ENCODE peak calls at places on chromosomes 2 and 18, in seven cellular contexts. One of them, this sample, is unnamed.

GRCh38 chr18:44198296-44199284 is 482.1 kb upstream of the SETBP1 start:
- DNase-seq in esophagus squamous epithelium: no peak
- DNase-seq in CD8-positive, alpha-beta T cell: no peak
- DNase-seq in mammary epithelial cell: peak; percentile 29
- DNase-seq in psoas muscle: no peak
- DNase-seq in astrocyte: no peak
- DNase-seq in upper lobe of right lung: peak; percentile 60
- DNase-seq in this sample: no peak

GRCh38 chr2:235570256-235570655 is 76.4 kb downstream of the AGAP1 start:
- DNase-seq in CD8-positive, alpha-beta T cell: no peak
- DNase-seq in astrocyte: peak; percentile 54
- DNase-seq in mammary epithelial cell: peak; percentile 12
- DNase-seq in esophagus squamous epithelium: no peak
- DNase-seq in upper lobe of right lung: no peak
- DNase-seq in psoas muscle: no peak
- DNase-seq in this sample: no peak

GRCh38 chr2:70516596-70516995 is 37.0 kb downstream of the TGFA start:
- DNase-seq in esophagus squamous epithelium: no peak
- DNase-seq in CD8-positive, alpha-beta T cell: no peak
- DNase-seq in upper lobe of right lung: no peak
- DNase-seq in astrocyte: no peak
- DNase-seq in mammary epithelial cell: peak; percentile 48
- DNase-seq in psoas muscle: no peak
- DNase-seq in this sample: peak; percentile 31

GRCh38 chr2:12722445-12723316 is 5.9 kb downstream of the TRIB2 start:
- DNase-seq in psoas muscle: no peak
- DNase-seq in mammary epithelial cell: no peak
- DNase-seq in upper lobe of right lung: no peak
- DNase-seq in CD8-positive, alpha-beta T cell: no peak
- DNase-seq in astrocyte: no peak
- DNase-seq in esophagus squamous epithelium: no peak
- DNase-seq in this sample: peak; percentile 44

GRCh38 chr2:227870710-227871374 is 589 bp upstream of the DAW1 start:
- DNase-seq in esophagus squamous epithelium: no peak
- DNase-seq in upper lobe of right lung: no peak
- DNase-seq in CD8-positive, alpha-beta T cell: no peak
- DNase-seq in astrocyte: peak; percentile 97
- DNase-seq in psoas muscle: no peak
- DNase-seq in mammary epithelial cell: no peak
- DNase-seq in this sample: peak; percentile 97

GRCh38 chr2:99488587-99488998 is 1.2 kb downstream of the REV1 start:
- DNase-seq in psoas muscle: no peak
- DNase-seq in CD8-positive, alpha-beta T cell: no peak
- DNase-seq in upper lobe of right lung: no peak
- DNase-seq in astrocyte: peak; percentile 34
- DNase-seq in esophagus squamous epithelium: no peak
- DNase-seq in mammary epithelial cell: peak; percentile 63
- DNase-seq in this sample: peak; percentile 64

GRCh38 chr2:32926708-32927084 is 20.1 kb upstream of the LTBP1 start:
- DNase-seq in upper lobe of right lung: no peak
- DNase-seq in CD8-positive, alpha-beta T cell: no peak
- DNase-seq in psoas muscle: no peak
- DNase-seq in esophagus squamous epithelium: no peak
- DNase-seq in astrocyte: peak; percentile 39
- DNase-seq in mammary epithelial cell: no peak
- DNase-seq in this sample: no peak

GRCh38 chr2:97781981-97782380 is 68.6 kb downstream of the ZAP70 start:
- DNase-seq in astrocyte: no peak
- DNase-seq in mammary epithelial cell: peak; percentile 17
- DNase-seq in CD8-positive, alpha-beta T cell: no peak
- DNase-seq in esophagus squamous epithelium: no peak
- DNase-seq in upper lobe of right lung: no peak
- DNase-seq in psoas muscle: no peak
- DNase-seq in this sample: no peak

GRCh38 chr2:96138146-96139145 is at the start of gene ASTL:
- DNase-seq in upper lobe of right lung: peak; percentile 85
- DNase-seq in mammary epithelial cell: peak; percentile 19
- DNase-seq in CD8-positive, alpha-beta T cell: peak; percentile 83
- DNase-seq in esophagus squamous epithelium: no peak
- DNase-seq in astrocyte: no peak
- DNase-seq in psoas muscle: peak; percentile 60
- DNase-seq in this sample: peak; percentile 38

GRCh38 chr2:25168256-25169072 is at the start of gene POMC:
- DNase-seq in CD8-positive, alpha-beta T cell: peak; percentile 70
- DNase-seq in upper lobe of right lung: peak; percentile 70
- DNase-seq in astrocyte: peak; percentile 31
- DNase-seq in esophagus squamous epithelium: no peak
- DNase-seq in psoas muscle: no peak
- DNase-seq in mammary epithelial cell: peak; percentile 3
- DNase-seq in this sample: peak; percentile 6

GRCh38 chr2:33978471-33978870 is 379.4 kb upstream of the FAM98A start:
- DNase-seq in mammary epithelial cell: no peak
- DNase-seq in esophagus squamous epithelium: no peak
- DNase-seq in astrocyte: no peak
- DNase-seq in psoas muscle: no peak
- DNase-seq in upper lobe of right lung: no peak
- DNase-seq in CD8-positive, alpha-beta T cell: no peak
- DNase-seq in this sample: no peak

GRCh38 chr2:237378650-237379049 is 35.3 kb downstream of the COL6A3 start:
- DNase-seq in CD8-positive, alpha-beta T cell: no peak
- DNase-seq in astrocyte: no peak
- DNase-seq in mammary epithelial cell: no peak
- DNase-seq in esophagus squamous epithelium: no peak
- DNase-seq in psoas muscle: no peak
- DNase-seq in upper lobe of right lung: no peak
- DNase-seq in this sample: no peak

GRCh38 chr2:237380768-237381167 is 33.2 kb downstream of the COL6A3 start:
- DNase-seq in upper lobe of right lung: no peak
- DNase-seq in mammary epithelial cell: no peak
- DNase-seq in CD8-positive, alpha-beta T cell: no peak
- DNase-seq in esophagus squamous epithelium: no peak
- DNase-seq in psoas muscle: no peak
- DNase-seq in astrocyte: no peak
- DNase-seq in this sample: no peak

GRCh38 chr2:237384672-237385020 is 29.3 kb downstream of the COL6A3 start:
- DNase-seq in astrocyte: no peak
- DNase-seq in esophagus squamous epithelium: no peak
- DNase-seq in mammary epithelial cell: no peak
- DNase-seq in upper lobe of right lung: no peak
- DNase-seq in psoas muscle: no peak
- DNase-seq in CD8-positive, alpha-beta T cell: no peak
- DNase-seq in this sample: no peak

GRCh38 chr2:237383991-237384671 is 29.8 kb downstream of the COL6A3 start:
- DNase-seq in astrocyte: no peak
- DNase-seq in psoas muscle: no peak
- DNase-seq in esophagus squamous epithelium: no peak
- DNase-seq in CD8-positive, alpha-beta T cell: no peak
- DNase-seq in mammary epithelial cell: no peak
- DNase-seq in upper lobe of right lung: no peak
- DNase-seq in this sample: no peak

DNA sequence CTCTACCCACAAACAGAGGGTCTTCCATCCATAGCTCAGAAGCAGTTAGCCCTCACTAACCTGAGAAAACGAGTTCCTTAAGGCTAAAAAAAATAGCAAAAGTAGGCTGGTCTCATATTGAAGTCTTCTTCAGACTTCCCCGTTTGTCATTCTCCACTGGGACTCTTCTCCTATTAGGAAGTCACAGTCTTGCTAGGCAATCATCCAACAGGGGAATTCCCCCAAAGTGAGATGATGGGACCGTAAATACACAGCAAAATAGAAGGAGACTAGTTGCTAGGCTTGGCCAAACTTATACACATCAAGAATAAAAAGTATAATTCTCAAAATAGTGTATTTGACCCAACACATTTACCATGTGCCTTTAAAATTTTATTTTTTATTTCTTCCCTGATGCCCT is 34.3 kb downstream of the COL6A3 start:
- DNase-seq in upper lobe of right lung: no peak
- DNase-seq in CD8-positive, alpha-beta T cell: no peak
- DNase-seq in astrocyte: no peak
- DNase-seq in esophagus squamous epithelium: no peak
- DNase-seq in mammary epithelial cell: no peak
- DNase-seq in psoas muscle: no peak
- DNase-seq in this sample: no peak
- H3K36me3 ChIP-seq in upper lobe of right lung: peaks cover 8% of the 10 kb centered on the region
- H3K36me3 ChIP-seq in CD8-positive, alpha-beta T cell: no peaks in the 10 kb centered on the region
- H3K36me3 ChIP-seq in astrocyte: peaks cover 27% of the 10 kb centered on the region
- H3K36me3 ChIP-seq in esophagus squamous epithelium: peaks cover 4% of the 10 kb centered on the region
- H3K36me3 ChIP-seq in mammary epithelial cell: no peaks in the 10 kb centered on the region
- H3K36me3 ChIP-seq in psoas muscle: no peaks in the 10 kb centered on the region
- H3K36me3 ChIP-seq in this sample: no peaks in the 10 kb centered on the region

GRCh38 chr2:172484253-172484652 is 56.9 kb downstream of the ITGA6 start:
- DNase-seq in upper lobe of right lung: no peak
- DNase-seq in CD8-positive, alpha-beta T cell: no peak
- DNase-seq in astrocyte: peak; percentile 8
- DNase-seq in esophagus squamous epithelium: no peak
- DNase-seq in psoas muscle: no peak
- DNase-seq in mammary epithelial cell: no peak
- DNase-seq in this sample: peak; percentile 20

GRCh38 chr2:172488556-172488955 is 61.2 kb downstream of the ITGA6 start:
- DNase-seq in esophagus squamous epithelium: no peak
- DNase-seq in upper lobe of right lung: no peak
- DNase-seq in psoas muscle: no peak
- DNase-seq in astrocyte: no peak
- DNase-seq in mammary epithelial cell: no peak
- DNase-seq in CD8-positive, alpha-beta T cell: no peak
- DNase-seq in this sample: no peak

GRCh38 chr2:172484706-172485105 is 57.3 kb downstream of the ITGA6 start:
- DNase-seq in CD8-positive, alpha-beta T cell: no peak
- DNase-seq in astrocyte: no peak
- DNase-seq in psoas muscle: no peak
- DNase-seq in esophagus squamous epithelium: no peak
- DNase-seq in mammary epithelial cell: no peak
- DNase-seq in upper lobe of right lung: no peak
- DNase-seq in this sample: no peak

DNA sequence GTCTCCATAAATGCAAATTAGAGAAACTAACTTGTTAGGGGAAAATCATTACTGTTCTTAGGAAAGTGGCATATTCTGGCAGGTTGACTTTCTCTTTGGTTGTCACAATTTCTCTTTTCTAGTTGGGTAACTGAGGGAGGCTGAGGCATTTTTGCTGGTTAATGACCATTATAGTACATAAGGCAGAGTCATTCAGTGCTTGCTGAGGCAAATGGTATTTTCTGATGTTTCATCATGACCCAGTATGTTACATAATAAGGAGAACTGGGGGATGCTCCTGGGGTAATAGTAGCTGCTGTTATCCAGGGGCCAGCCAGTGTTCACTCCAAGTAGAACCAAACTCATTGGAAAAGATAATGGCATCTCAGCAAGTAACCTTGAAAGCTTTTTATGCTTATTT is 62.3 kb downstream of the ITGA6 start:
- DNase-seq in psoas muscle: no peak
- DNase-seq in astrocyte: no peak
- DNase-seq in mammary epithelial cell: no peak
- DNase-seq in CD8-positive, alpha-beta T cell: no peak
- DNase-seq in upper lobe of right lung: no peak
- DNase-seq in esophagus squamous epithelium: no peak
- DNase-seq in this sample: no peak
- H3K36me3 ChIP-seq in psoas muscle: peaks cover 20% of the 10 kb centered on the region
- H3K36me3 ChIP-seq in astrocyte: peaks cover 18% of the 10 kb centered on the region
- H3K36me3 ChIP-seq in mammary epithelial cell: peaks cover 89% of the 10 kb centered on the region
- H3K36me3 ChIP-seq in CD8-positive, alpha-beta T cell: peaks cover 56% of the 10 kb centered on the region
- H3K36me3 ChIP-seq in upper lobe of right lung: peaks cover 48% of the 10 kb centered on the region
- H3K36me3 ChIP-seq in esophagus squamous epithelium: peaks cover 6% of the 10 kb centered on the region
- H3K36me3 ChIP-seq in this sample: peaks cover 25% of the 10 kb centered on the region

DNA sequence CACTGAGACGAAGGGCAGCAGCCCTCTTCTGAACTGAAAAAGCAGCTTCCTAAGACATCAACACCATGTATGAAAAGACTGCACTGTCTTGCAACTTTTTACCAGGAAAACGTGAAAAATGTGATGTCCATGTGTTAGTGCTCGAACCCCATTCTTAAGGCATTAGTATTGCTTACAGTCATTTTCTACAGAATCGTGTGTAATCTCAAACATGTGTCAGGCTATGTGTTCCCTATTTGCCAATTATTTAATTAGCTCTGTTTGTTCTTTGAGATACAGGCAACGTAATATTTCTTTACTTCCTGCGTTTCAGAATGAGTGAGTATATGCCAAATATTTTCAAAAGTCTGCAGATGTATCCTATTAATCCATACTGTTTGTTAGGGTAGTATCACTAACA is 307.7 kb upstream of the CCDC68 start:
- DNase-seq in astrocyte: no peak
- DNase-seq in psoas muscle: no peak
- DNase-seq in CD8-positive, alpha-beta T cell: no peak
- DNase-seq in mammary epithelial cell: no peak
- DNase-seq in upper lobe of right lung: no peak
- DNase-seq in esophagus squamous epithelium: no peak
- DNase-seq in this sample: no peak
- H3K36me3 ChIP-seq in astrocyte: peaks cover 24% of the 10 kb centered on the region
- H3K36me3 ChIP-seq in psoas muscle: peaks cover 5% of the 10 kb centered on the region
- H3K36me3 ChIP-seq in CD8-positive, alpha-beta T cell: no peaks in the 10 kb centered on the region
- H3K36me3 ChIP-seq in mammary epithelial cell: no peaks in the 10 kb centered on the region
- H3K36me3 ChIP-seq in upper lobe of right lung: peaks cover 24% of the 10 kb centered on the region
- H3K36me3 ChIP-seq in esophagus squamous epithelium: no peaks in the 10 kb centered on the region
- H3K36me3 ChIP-seq in this sample: no peaks in the 10 kb centered on the region

GRCh38 chr2:15628899-15629855 is 37.5 kb downstream of the DDX1 start:
- DNase-seq in CD8-positive, alpha-beta T cell: no peak
- DNase-seq in mammary epithelial cell: no peak
- DNase-seq in esophagus squamous epithelium: no peak
- DNase-seq in psoas muscle: no peak
- DNase-seq in astrocyte: no peak
- DNase-seq in upper lobe of right lung: no peak
- DNase-seq in this sample: no peak
- H3K36me3 ChIP-seq in CD8-positive, alpha-beta T cell: peaks cover 57% of the 10 kb centered on the region
- H3K36me3 ChIP-seq in mammary epithelial cell: peaks cover 44% of the 10 kb centered on the region
- H3K36me3 ChIP-seq in esophagus squamous epithelium: peaks cover 13% of the 10 kb centered on the region
- H3K36me3 ChIP-seq in psoas muscle: peaks cover 15% of the 10 kb centered on the region
- H3K36me3 ChIP-seq in astrocyte: peaks cover 68% of the 10 kb centered on the region
- H3K36me3 ChIP-seq in upper lobe of right lung: peaks cover 98% of the 10 kb centered on the region
- H3K36me3 ChIP-seq in this sample: peaks cover 10% of the 10 kb centered on the region

GRCh38 chr2:239998006-239998405 is 27.1 kb downstream of the NDUFA10 start:
- DNase-seq in mammary epithelial cell: no peak
- DNase-seq in astrocyte: no peak
- DNase-seq in esophagus squamous epithelium: no peak
- DNase-seq in CD8-positive, alpha-beta T cell: no peak
- DNase-seq in psoas muscle: no peak
- DNase-seq in upper lobe of right lung: no peak
- DNase-seq in this sample: no peak

GRCh38 chr2:240000671-240001070 is 24.5 kb downstream of the NDUFA10 start:
- DNase-seq in upper lobe of right lung: no peak
- DNase-seq in astrocyte: no peak
- DNase-seq in CD8-positive, alpha-beta T cell: no peak
- DNase-seq in mammary epithelial cell: no peak
- DNase-seq in esophagus squamous epithelium: no peak
- DNase-seq in psoas muscle: no peak
- DNase-seq in this sample: no peak

DNA sequence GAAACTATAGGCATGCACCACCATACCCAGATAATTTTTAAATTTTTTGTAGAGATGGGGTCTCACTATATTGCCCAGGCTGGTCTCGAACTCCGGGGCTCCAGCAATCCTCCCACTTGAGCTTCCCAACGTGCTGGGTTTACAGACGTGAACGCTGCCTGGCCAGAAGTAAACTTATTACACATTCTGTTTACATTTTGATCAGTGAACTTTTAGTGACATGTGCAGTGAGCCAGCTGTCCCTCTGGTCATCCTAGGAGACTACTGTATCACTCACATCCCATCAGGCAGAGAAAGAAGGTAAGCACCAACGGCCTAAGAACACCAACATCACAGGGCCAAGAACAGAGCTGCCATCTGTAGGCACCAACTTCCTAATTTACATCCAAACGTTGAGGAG is 22.2 kb downstream of the NDUFA10 start:
- DNase-seq in esophagus squamous epithelium: no peak
- DNase-seq in astrocyte: no peak
- DNase-seq in upper lobe of right lung: no peak
- DNase-seq in CD8-positive, alpha-beta T cell: no peak
- DNase-seq in mammary epithelial cell: no peak
- DNase-seq in psoas muscle: no peak
- DNase-seq in this sample: no peak
- H3K36me3 ChIP-seq in esophagus squamous epithelium: peaks cover 32% of the 10 kb centered on the region
- H3K36me3 ChIP-seq in astrocyte: peaks cover 48% of the 10 kb centered on the region
- H3K36me3 ChIP-seq in upper lobe of right lung: peaks cover 97% of the 10 kb centered on the region
- H3K36me3 ChIP-seq in CD8-positive, alpha-beta T cell: peaks cover 60% of the 10 kb centered on the region
- H3K36me3 ChIP-seq in mammary epithelial cell: peaks cover 25% of the 10 kb centered on the region
- H3K36me3 ChIP-seq in psoas muscle: no peaks in the 10 kb centered on the region
- H3K36me3 ChIP-seq in this sample: peaks cover 25% of the 10 kb centered on the region

This sample was measured in bronchial epithelial cell.